ENCODE peak calls at places on chromosomes 13 and 19, in six cellular contexts. One of them, this sample, is unnamed.

GRCh38 chr19:3580156-3580955 is 4.9 kb upstream of the GIPC3 start:
- DNase-seq in fibroblast of gingiva: peak
- DNase-seq in T-helper 17 cell: no peak
- DNase-seq in T-helper 1 cell: no peak
- DNase-seq in stimulated activated CD8-positive, alpha-beta memory T cell treated with anti-CD3 and anti-CD28 coated beads, Interleukin-4, amount 100 ng/mL, for 1 hour: no peak
- DNase-seq in left ventricle myocardium inferior: no peak
- DNase-seq in this sample: peak

GRCh38 chr19:29699861-29700260 is 15.2 kb downstream of the C19orf12 start:
- DNase-seq in left ventricle myocardium inferior: no peak
- DNase-seq in stimulated activated CD8-positive, alpha-beta memory T cell treated with anti-CD3 and anti-CD28 coated beads, Interleukin-4, amount 100 ng/mL, for 1 hour: no peak
- DNase-seq in fibroblast of gingiva: no peak
- DNase-seq in T-helper 1 cell: no peak
- DNase-seq in T-helper 17 cell: no peak
- DNase-seq in this sample: no peak

GRCh38 chr13:44365008-44365407 is 8.6 kb upstream of the SERP2 start:
- DNase-seq in fibroblast of gingiva: no peak
- DNase-seq in stimulated activated CD8-positive, alpha-beta memory T cell treated with anti-CD3 and anti-CD28 coated beads, Interleukin-4, amount 100 ng/mL, for 1 hour: no peak
- DNase-seq in T-helper 1 cell: no peak
- DNase-seq in left ventricle myocardium inferior: no peak
- DNase-seq in T-helper 17 cell: no peak
- DNase-seq in this sample: peak

GRCh38 chr13:104810242-104810641 is 1725.2 kb downstream of the EFNB2 start:
- DNase-seq in T-helper 17 cell: no peak
- DNase-seq in fibroblast of gingiva: no peak
- DNase-seq in left ventricle myocardium inferior: no peak
- DNase-seq in stimulated activated CD8-positive, alpha-beta memory T cell treated with anti-CD3 and anti-CD28 coated beads, Interleukin-4, amount 100 ng/mL, for 1 hour: no peak
- DNase-seq in T-helper 1 cell: no peak
- DNase-seq in this sample: no peak

GRCh38 chr19:10289836-10290438 is at the start of gene ICAM5:
- DNase-seq in T-helper 17 cell: no peak
- DNase-seq in fibroblast of gingiva: no peak
- DNase-seq in left ventricle myocardium inferior: no peak
- DNase-seq in T-helper 1 cell: no peak
- DNase-seq in stimulated activated CD8-positive, alpha-beta memory T cell treated with anti-CD3 and anti-CD28 coated beads, Interleukin-4, amount 100 ng/mL, for 1 hour: no peak
- DNase-seq in this sample: no peak

GRCh38 chr13:80251403-80251802 is 89.5 kb downstream of the SPRY2 start:
- DNase-seq in left ventricle myocardium inferior: no peak
- DNase-seq in T-helper 17 cell: no peak
- DNase-seq in stimulated activated CD8-positive, alpha-beta memory T cell treated with anti-CD3 and anti-CD28 coated beads, Interleukin-4, amount 100 ng/mL, for 1 hour: no peak
- DNase-seq in fibroblast of gingiva: peak
- DNase-seq in T-helper 1 cell: no peak
- DNase-seq in this sample: peak

GRCh38 chr19:10501971-10502523 is 1.1 kb downstream of the KEAP1 start:
- DNase-seq in T-helper 17 cell: no peak
- DNase-seq in stimulated activated CD8-positive, alpha-beta memory T cell treated with anti-CD3 and anti-CD28 coated beads, Interleukin-4, amount 100 ng/mL, for 1 hour: no peak
- DNase-seq in left ventricle myocardium inferior: peak
- DNase-seq in fibroblast of gingiva: peak
- DNase-seq in T-helper 1 cell: no peak
- DNase-seq in this sample: peak

GRCh38 chr13:32528358-32528757 is 10.2 kb downstream of the N4BP2L2 start:
- DNase-seq in fibroblast of gingiva: no peak
- DNase-seq in T-helper 17 cell: no peak
- DNase-seq in left ventricle myocardium inferior: no peak
- DNase-seq in T-helper 1 cell: no peak
- DNase-seq in stimulated activated CD8-positive, alpha-beta memory T cell treated with anti-CD3 and anti-CD28 coated beads, Interleukin-4, amount 100 ng/mL, for 1 hour: no peak
- DNase-seq in this sample: no peak

GRCh38 chr13:46315491-46316075 is 71.5 kb downstream of the RUBCNL start:
- DNase-seq in left ventricle myocardium inferior: no peak
- DNase-seq in T-helper 1 cell: no peak
- DNase-seq in stimulated activated CD8-positive, alpha-beta memory T cell treated with anti-CD3 and anti-CD28 coated beads, Interleukin-4, amount 100 ng/mL, for 1 hour: no peak
- DNase-seq in fibroblast of gingiva: no peak
- DNase-seq in T-helper 17 cell: no peak
- DNase-seq in this sample: no peak

GRCh38 chr19:19171821-19172532 is 1.9 kb upstream of the MEF2B start:
- DNase-seq in fibroblast of gingiva: peak
- DNase-seq in stimulated activated CD8-positive, alpha-beta memory T cell treated with anti-CD3 and anti-CD28 coated beads, Interleukin-4, amount 100 ng/mL, for 1 hour: no peak
- DNase-seq in left ventricle myocardium inferior: no peak
- DNase-seq in T-helper 1 cell: no peak
- DNase-seq in T-helper 17 cell: no peak
- DNase-seq in this sample: peak

GRCh38 chr13:113153810-113154748 is 4.4 kb upstream of the PROZ start:
- DNase-seq in T-helper 1 cell: peak
- DNase-seq in fibroblast of gingiva: peak
- DNase-seq in stimulated activated CD8-positive, alpha-beta memory T cell treated with anti-CD3 and anti-CD28 coated beads, Interleukin-4, amount 100 ng/mL, for 1 hour: peak
- DNase-seq in T-helper 17 cell: peak
- DNase-seq in left ventricle myocardium inferior: peak
- DNase-seq in this sample: peak

GRCh38 chr19:16066611-16067104 is 9.6 kb upstream of the TPM4 start:
- DNase-seq in T-helper 17 cell: no peak
- DNase-seq in stimulated activated CD8-positive, alpha-beta memory T cell treated with anti-CD3 and anti-CD28 coated beads, Interleukin-4, amount 100 ng/mL, for 1 hour: no peak
- DNase-seq in left ventricle myocardium inferior: no peak
- DNase-seq in T-helper 1 cell: no peak
- DNase-seq in fibroblast of gingiva: no peak
- DNase-seq in this sample: peak

GRCh38 chr19:19051478-19052213 is 12.1 kb upstream of the SLC25A42 start:
- DNase-seq in fibroblast of gingiva: no peak
- DNase-seq in stimulated activated CD8-positive, alpha-beta memory T cell treated with anti-CD3 and anti-CD28 coated beads, Interleukin-4, amount 100 ng/mL, for 1 hour: no peak
- DNase-seq in T-helper 1 cell: no peak
- DNase-seq in left ventricle myocardium inferior: no peak
- DNase-seq in T-helper 17 cell: no peak
- DNase-seq in this sample: no peak

This sample was measured in AG10803.